ENCODE peak calls at places on chromosomes 7 and 10, in six cellular contexts. Y, Z, G, U, A and B are unnamed samples.

GRCh38 chr10:92695679-92696605 is 6.2 kb downstream of the HHEX start:
- DNase-seq in Z (peak; percentile 73), Y (no peak), G (no peak), U (no peak), A (no peak), B (peak; percentile 46)

GRCh38 chr7:80508440-80508839 is 3.4 kb downstream of the GNAT3 start:
- DNase-seq in Y (no peak), A (no peak), U (no peak), G (no peak), Z (no peak), B (no peak)

GRCh38 chr10:98208925-98209324 is 59.1 kb downstream of the LOXL4 start:
- DNase-seq in Y (no peak), G (no peak), U (no peak), Z (peak; percentile 52), A (no peak), B (no peak)

GRCh38 chr7:76409537-76409936 is at the start of gene SSC4D:
- DNase-seq in Z (no peak), G (no peak), Y (no peak), A (no peak), U (no peak), B (peak; percentile 30)

GRCh38 chr10:126130291-126130710 is 233.9 kb downstream of the FANK1 start:
- DNase-seq in G (no peak), Y (peak; percentile 52), U (no peak), A (no peak), Z (no peak), B (no peak)

GRCh38 chr7:124840435-124840834 is 74.8 kb upstream of the GPR37 start:
- DNase-seq in Z (no peak), Y (no peak), U (no peak), G (no peak), A (no peak), B (no peak)

GRCh38 chr7:147483634-147484292 is 1106.8 kb upstream of the C7orf33 start:
- DNase-seq in U (no peak), Y (no peak), Z (peak; percentile 47), A (no peak), G (no peak), B (no peak)

GRCh38 chr7:107023522-107024149 is 20.9 kb upstream of the PRKAR2B start:
- DNase-seq in A (no peak), Y (no peak), U (no peak), G (no peak), Z (no peak), B (no peak)

GRCh38 chr10:117137911-117138642 is at the start of gene VAX1:
- DNase-seq in U (no peak), G (no peak), A (no peak), Z (no peak), Y (no peak), B (peak; percentile 62)

GRCh38 chr7:150406565-150407421 is 27.7 kb downstream of the ZNF775 start:
- DNase-seq in Z (no peak), U (no peak), G (peak; percentile 69), Y (no peak), A (no peak), B (no peak)

GRCh38 chr10:118735294-118735693 is 19.5 kb downstream of the CACUL1 start:
- DNase-seq in U (no peak), Z (no peak), Y (no peak), G (no peak), A (no peak), B (no peak)

GRCh38 chr10:27525819-27526218 is 21.7 kb downstream of the RAB18 start:
- DNase-seq in U (no peak), A (peak; percentile 74), Z (peak; percentile 35), G (no peak), Y (no peak), B (no peak)

GRCh38 chr7:1028775-1029636 is 15.3 kb upstream of the GPR146 start:
- DNase-seq in U (peak; percentile 48), Y (peak; percentile 81), Z (peak; percentile 95), A (peak; percentile 85), G (peak; percentile 91), B (peak; percentile 88)

GRCh38 chr7:131110294-131111080 is 217.2 kb upstream of the MKLN1 start:
- DNase-seq in U (no peak), G (no peak), A (no peak), Y (no peak), Z (peak; percentile 41), B (peak; percentile 35)

GRCh38 chr7:77649950-77650349 is 46.3 kb upstream of the RSBN1L start:
- DNase-seq in U (no peak), G (no peak), Z (peak; percentile 78), A (no peak), Y (no peak), B (no peak)